ENCODE peak calls at places on chromosomes 13 and 19, in nine cellular contexts. R is fibroblast of the conjunctiva, P is brain microvascular endothelial cell, W is neural crest cell, H is A549, Z is left colon, A is mesothelial cell of epicardium, J is right lobe of liver, L is fibroblast of the aortic adventitia. M is an unnamed sample.
A peak's percentile ranks its signal among the peaks of the same experiment; 100 is the strongest.

GRCh38 chr19:58519087-58519354 is 589 bp downstream of the ZBTB45 start:
- DNase-seq in R (peak; percentile 50), P (peak; percentile 65), W (peak; percentile 61), H (peak; percentile 91), Z (peak; percentile 72), A (peak; percentile 55), J (peak; percentile 74), L (peak; percentile 73), M (peak; percentile 65)

GRCh38 chr13:79126706-79127105 is 279.3 kb downstream of the RBM26 start:
- DNase-seq in R (no peak), P (no peak), W (no peak), H (no peak), Z (no peak), A (no peak), J (no peak), L (no peak), M (no peak)

GRCh38 chr19:31349160-31349881 is at the start of gene TSHZ3:
- DNase-seq in R (peak; percentile 77), P (peak; percentile 59), W (peak; percentile 43), H (peak; percentile 43), Z (peak; percentile 65), A (peak; percentile 67), J (peak; percentile 69), L (peak; percentile 88), M (no peak)

GRCh38 chr19:2561895-2562294 is 86.0 kb downstream of the GADD45B start:
- DNase-seq in R (no peak), P (no peak), W (no peak), H (no peak), Z (no peak), A (no peak), J (no peak), L (no peak), M (no peak)

GRCh38 chr13:54433511-54434206 is 1405.0 kb downstream of the OLFM4 start:
- DNase-seq in R (no peak), P (no peak), W (no peak), H (no peak), Z (peak; percentile 4), A (no peak), J (no peak), L (no peak), M (no peak)

GRCh38 chr13:64471916-64472315 is 2758.2 kb downstream of the PCDH9 start:
- DNase-seq in R (peak; percentile 61), P (no peak), W (no peak), H (peak; percentile 11), Z (no peak), A (no peak), J (no peak), L (peak; percentile 81), M (peak; percentile 15)

GRCh38 chr19:15471639-15472101 is 7.3 kb upstream of the RASAL3 start:
- DNase-seq in R (no peak), P (no peak), W (no peak), H (no peak), Z (no peak), A (no peak), J (no peak), L (no peak), M (no peak)

GRCh38 chr13:73715114-73715909 is 418.9 kb downstream of the KLF12 start:
- DNase-seq in R (no peak), P (no peak), W (no peak), H (no peak), Z (no peak), A (no peak), J (no peak), L (no peak), M (no peak)

GRCh38 chr19:40241125-40241808 is 14.8 kb upstream of the CCNP start:
- DNase-seq in R (no peak), P (no peak), W (no peak), H (no peak), Z (no peak), A (no peak), J (no peak), L (no peak), M (no peak)

M was measured in NCI-H1694.